ENCODE peak calls at places on chromosomes 5 and 9, in seven cellular contexts. X is putamen; I is effector memory CD4-positive, alpha-beta T cell; D is mesothelial cell of epicardium; J is stimulated activated CD4-positive, alpha-beta T cell treated with anti-CD3 and anti-CD28 coated beads, Interleukin-15, amount 100 ng/mL, for 24 hours; Q is osteocyte; S is activated naive CD4-positive, alpha-beta T cell. A is an unnamed sample.

GRCh38 chr9:88342246-88342645 is 46.0 kb upstream of the SPIN1 start:
- DNase-seq in J (no peak), X (no peak), I (no peak), Q (no peak), D (no peak), S (no peak), A (no peak)

GRCh38 chr5:84383816-84384603 is 670 bp downstream of the EDIL3 start:
- DNase-seq in Q (peak; percentile 86), D (peak; percentile 65), J (no peak), X (peak; percentile 56), S (no peak), I (no peak), A (peak; percentile 12)

GRCh38 chr5:130836729-130837660 is 328.1 kb downstream of the HINT1 start:
- DNase-seq in S (no peak), J (no peak), I (no peak), X (no peak), Q (no peak), D (no peak), A (no peak)

GRCh38 chr9:128246471-128246870 is 29.3 kb downstream of the GOLGA2 start:
- DNase-seq in X (no peak), D (no peak), I (no peak), Q (no peak), J (no peak), S (no peak), A (no peak)

GRCh38 chr5:163626904-163627434 is 121.5 kb downstream of the MAT2B start:
- DNase-seq in I (no peak), D (no peak), S (no peak), X (no peak), J (no peak), Q (no peak), A (no peak)

GRCh38 chr9:113997610-113998009 is 80.5 kb downstream of the AMBP start:
- DNase-seq in S (no peak), I (no peak), J (no peak), D (peak; percentile 28), X (no peak), Q (peak; percentile 70), A (no peak)

GRCh38 chr9:35791321-35791921 is at the start of gene NPR2:
- DNase-seq in X (no peak), D (peak; percentile 48), I (no peak), J (no peak), S (no peak), Q (no peak), A (no peak)

GRCh38 chr5:41270423-41271251 is 57.3 kb upstream of the C6 start:
- DNase-seq in Q (no peak), D (no peak), X (peak; percentile 63), S (no peak), I (no peak), J (peak; percentile 5), A (peak; percentile 54)